ENCODE peak calls at places on chromosome 10, in four cellular contexts. H, O, F and U are unnamed samples.
A peak's percentile ranks its signal among the peaks of the same experiment; 100 is the strongest.

GRCh38 chr10:121154846-121155245 is 303.7 kb downstream of the WDR11 start:
- DNase-seq in F (peak; percentile 72), H (no peak), O (no peak), U (no peak)

GRCh38 chr10:44513592-44513991 is 128.7 kb upstream of the CXCL12 start:
- DNase-seq in H (peak; percentile 12), F (no peak), O (no peak), U (peak; percentile 7)

GRCh38 chr10:119817991-119818888 is 54.4 kb downstream of the MCMBP start:
- DNase-seq in O (no peak), H (no peak), F (no peak), U (peak; percentile 91)

GRCh38 chr10:23345861-23346260 is 1.3 kb upstream of the C10orf67 start:
- DNase-seq in F (peak; percentile 94), O (no peak), H (no peak), U (no peak)

GRCh38 chr10:133098426-133099124 is 10.9 kb downstream of the ADGRA1 start:
- DNase-seq in H (peak; percentile 14), O (no peak), F (no peak), U (no peak)

GRCh38 chr10:77418211-77418640 is 219.4 kb downstream of the KCNMA1 start:
- DNase-seq in O (no peak), H (no peak), F (no peak), U (no peak)

GRCh38 chr10:93749218-93749799 is 8.4 kb upstream of the LGI1 start:
- DNase-seq in H (no peak), F (no peak), O (no peak), U (no peak)

GRCh38 chr10:126939706-126940105 is 34.5 kb downstream of the DOCK1 start:
- DNase-seq in H (no peak), O (no peak), F (no peak), U (no peak)

GRCh38 chr10:108112218-108112617 is 947.7 kb upstream of the SORCS1 start:
- DNase-seq in O (no peak), F (no peak), H (no peak), U (peak; percentile 25)

GRCh38 chr10:26365681-26366327 is 72.3 kb upstream of the APBB1IP start:
- DNase-seq in O (no peak), H (no peak), F (no peak), U (no peak)

GRCh38 chr10:60524541-60524940 is 134.9 kb upstream of the ANK3 start:
- DNase-seq in O (no peak), H (no peak), F (no peak), U (no peak)

GRCh38 chr10:75034131-75034512 is 77.3 kb upstream of the SAMD8 start:
- DNase-seq in O (no peak), H (no peak), F (no peak), U (no peak)

DNA sequence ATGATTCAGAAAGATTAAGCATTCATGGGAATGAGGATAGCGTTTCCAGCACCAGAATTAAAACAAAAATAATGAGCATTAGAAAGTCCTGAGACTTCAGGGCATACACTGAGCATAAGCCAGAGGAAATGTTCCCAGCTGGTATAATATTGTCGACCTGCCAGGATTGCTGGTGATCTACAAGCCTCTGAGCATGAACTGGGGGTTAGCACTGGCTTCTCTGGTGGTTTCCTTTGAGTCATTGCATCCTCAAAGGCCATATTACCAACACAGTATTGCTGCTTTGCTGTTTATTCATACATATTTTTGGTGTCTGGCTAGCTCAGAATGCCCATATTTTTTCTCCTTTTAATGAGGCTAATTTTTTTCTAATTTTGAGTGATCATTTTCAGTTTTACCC is 10.6 kb upstream of the ATRNL1 start:
- DNase-seq in O (no peak), H (no peak), F (no peak), U (no peak)
- TF ChIP-seq RAD21 in O (no peak), H (no peak), F (no peak), U (no peak)

GRCh38 chr10:87547734-87548311 is 43.1 kb downstream of the MINPP1 start:
- DNase-seq in O (no peak), H (peak; percentile 29), F (no peak), U (no peak)
- TF ChIP-seq FOXM1 in O (no peak), H (no peak), F (no peak), U (no peak)

DNA sequence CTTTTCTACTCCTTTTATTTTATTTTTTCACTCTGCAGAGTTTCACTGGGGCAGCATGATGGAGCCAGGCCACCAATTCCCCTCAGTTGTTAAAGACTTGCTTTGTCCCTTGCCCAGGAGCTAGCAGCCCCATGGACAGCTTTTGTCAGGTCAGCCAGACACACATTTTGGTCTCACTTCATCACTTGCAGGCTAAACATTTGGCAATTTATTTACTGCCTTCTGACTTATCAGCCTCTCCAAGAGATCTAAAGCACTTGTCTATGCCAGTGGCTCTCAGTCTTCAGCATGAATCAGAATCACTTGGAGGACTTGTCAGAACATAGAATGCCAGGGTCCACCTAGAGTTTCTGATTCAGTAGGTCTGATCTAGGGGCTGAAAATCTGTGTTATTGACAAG is 66.4 kb upstream of the GDF10 start:
- DNase-seq in H (no peak), O (no peak), F (no peak), U (no peak)
- TF ChIP-seq CHD2 in H (no peak), O (no peak), F (no peak), U (no peak)

GRCh38 chr10:4567637-4568036 is 258.4 kb upstream of the AKR1E2 start:
- DNase-seq in O (no peak), F (no peak), H (no peak), U (no peak)
- TF ChIP-seq RAD21 in O (no peak), F (no peak), H (no peak), U (no peak)

DNA sequence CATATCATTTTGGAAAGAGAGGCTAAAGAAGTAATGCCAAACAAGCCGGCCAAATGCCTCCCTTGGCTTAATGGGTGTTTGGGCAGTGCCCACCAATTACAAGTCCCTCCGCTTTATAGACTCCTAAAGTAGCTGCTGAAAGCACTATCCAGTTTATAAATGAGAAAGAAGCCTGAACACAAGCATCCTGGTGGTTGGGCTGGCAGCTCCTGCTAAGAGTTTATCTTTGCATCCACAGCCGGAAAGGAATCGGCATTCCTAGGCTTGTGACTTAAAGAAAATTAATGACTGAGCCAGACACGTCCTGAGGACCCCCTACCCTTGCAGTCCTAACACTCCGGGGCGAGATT is 13.1 kb upstream of the NKX2-3 start:
- DNase-seq in O (no peak), F (no peak), H (no peak), U (no peak)
- TF ChIP-seq FOXM1 in O (no peak), F (no peak), H (no peak), U (no peak)